ENCODE peak calls at places on chromosomes 7 and 10, in five cellular contexts. Q, Y, L, H and C are unnamed samples.

GRCh38 chr7:30717181-30717580 is 34.8 kb upstream of the INMT start:
- DNase-seq in Q (peak), Y (no peak), L (no peak), H (no peak), C (no peak)

GRCh38 chr10:72315611-72316385 is 38.9 kb downstream of the DNAJB12 start:
- DNase-seq in Q (peak), Y (peak), L (no peak), H (peak), C (no peak)

GRCh38 chr10:92640110-92640509 is 47.2 kb downstream of the KIF11 start:
- DNase-seq in Q (peak), Y (peak), L (peak), H (peak), C (peak)

GRCh38 chr10:43680035-43680434 is 31.4 kb upstream of the ZNF32 start:
- DNase-seq in Q (peak), Y (peak), L (no peak), H (peak), C (no peak)

GRCh38 chr10:114408112-114408967 is 4.0 kb upstream of the AFAP1L2 start:
- DNase-seq in Q (no peak), Y (no peak), L (no peak), H (no peak), C (no peak)

GRCh38 chr10:91909178-91909677 is at the start of gene FGFBP3:
- DNase-seq in Q (peak), Y (peak), L (no peak), H (peak), C (no peak)

GRCh38 chr7:1018334-1018695 is 26.0 kb upstream of the GPR146 start:
- DNase-seq in Q (no peak), Y (no peak), L (no peak), H (no peak), C (no peak)

GRCh38 chr7:133698127-133698526 is 429.0 kb upstream of the LRGUK start:
- DNase-seq in Q (peak), Y (peak), L (no peak), H (peak), C (no peak)

GRCh38 chr7:138745189-138745588 is 44.0 kb upstream of the SVOPL start:
- DNase-seq in Q (no peak), Y (no peak), L (no peak), H (no peak), C (no peak)

GRCh38 chr7:45924283-45924682 is 3.2 kb upstream of the IGFBP3 start:
- DNase-seq in Q (peak), Y (peak), L (peak), H (peak), C (no peak)

GRCh38 chr7:49327155-49327554 is 402.8 kb downstream of the CDC14C start:
- DNase-seq in Q (no peak), Y (no peak), L (no peak), H (no peak), C (no peak)

GRCh38 chr10:126654579-126654978 is 15.9 kb downstream of the C10orf90 start:
- DNase-seq in Q (no peak), Y (no peak), L (no peak), H (no peak), C (no peak)

GRCh38 chr10:101295266-101295665 is 58.7 kb upstream of the BTRC start:
- DNase-seq in Q (no peak), Y (no peak), L (no peak), H (no peak), C (no peak)

GRCh38 chr10:16799621-16800020 is 17.6 kb downstream of the RSU1 start:
- DNase-seq in Q (no peak), Y (no peak), L (no peak), H (no peak), C (no peak)

GRCh38 chr7:113548137-113548536 is 370.7 kb downstream of the PPP1R3A start:
- DNase-seq in Q (no peak), Y (no peak), L (peak), H (no peak), C (no peak)

GRCh38 chr10:5434017-5434753 is 21.8 kb downstream of the NET1 start:
- DNase-seq in Q (peak), Y (peak), L (no peak), H (peak), C (peak)

GRCh38 chr10:84460520-84460919 is 132.1 kb downstream of the CCSER2 start:
- DNase-seq in Q (no peak), Y (no peak), L (no peak), H (no peak), C (no peak)

GRCh38 chr7:85004402-85004801 is 182.5 kb downstream of the SEMA3D start:
- DNase-seq in Q (peak), Y (no peak), L (no peak), H (peak), C (no peak)

GRCh38 chr7:108684629-108685028 is 115.0 kb downstream of the DNAJB9 start:
- DNase-seq in Q (peak), Y (peak), L (no peak), H (no peak), C (no peak)

GRCh38 chr10:42783181-42783549 is 570 bp downstream of the BMS1 start:
- DNase-seq in Q (peak), Y (peak), L (peak), H (peak), C (no peak)

GRCh38 chr10:15123749-15124184 is 26.6 kb downstream of the RPP38 start:
- DNase-seq in Q (peak), Y (peak), L (no peak), H (peak), C (peak)

GRCh38 chr10:52390388-52390787 is 76.3 kb downstream of the DKK1 start:
- DNase-seq in Q (no peak), Y (peak), L (no peak), H (peak), C (no peak)

GRCh38 chr7:105578496-105578895 is 2.8 kb downstream of the EFCAB10 start:
- DNase-seq in Q (peak), Y (no peak), L (no peak), H (no peak), C (no peak)

GRCh38 chr7:105577251-105577650 is 4.0 kb downstream of the EFCAB10 start:
- DNase-seq in Q (no peak), Y (no peak), L (no peak), H (no peak), C (no peak)

GRCh38 chr7:105583061-105583460 is 1.8 kb upstream of the EFCAB10 start:
- DNase-seq in Q (no peak), Y (no peak), L (no peak), H (no peak), C (no peak)

GRCh38 chr7:105581066-105581811 is at the start of gene EFCAB10:
- DNase-seq in Q (peak), Y (peak), L (peak), H (peak), C (no peak)

GRCh38 chr7:105580022-105580740 is 1.1 kb downstream of the EFCAB10 start:
- DNase-seq in Q (no peak), Y (peak), L (no peak), H (peak), C (no peak)
- TF ChIP-seq CTCF in Q (no peak), Y (no peak), L (no peak), H (peak), C (no peak)

DNA sequence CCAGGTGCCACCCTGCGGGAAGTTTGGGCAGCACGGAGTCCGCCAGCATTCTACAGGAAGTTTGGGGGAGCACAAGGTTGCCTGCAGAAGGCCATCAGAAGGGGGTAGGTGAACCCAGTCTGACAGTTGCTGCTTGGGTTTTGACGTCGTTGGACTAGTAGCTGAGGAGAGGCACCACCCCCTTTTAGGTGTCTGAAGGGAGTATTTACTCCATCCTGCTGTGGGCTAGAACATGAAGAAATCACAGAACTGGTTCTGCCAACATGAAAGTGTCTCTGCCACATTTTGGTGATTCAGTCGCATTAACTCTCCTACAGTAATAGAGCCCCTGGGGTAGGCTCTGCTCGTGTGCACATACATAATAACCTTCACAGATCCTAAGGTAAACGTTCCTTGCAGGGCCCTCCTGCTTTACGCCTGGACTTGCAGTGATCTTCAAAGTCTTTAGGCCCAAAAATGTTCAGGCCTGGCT is 852 bp upstream of the TRIL start:
- DNase-seq in Q (no peak), Y (no peak), L (no peak), H (no peak), C (no peak)
- H3K4me3 ChIP-seq in Q (no peak), Y (peak), L (no peak), H (no peak), C (no peak)

GRCh38 chr10:124388823-124389612 is 29.7 kb downstream of the OAT start:
- DNase-seq in Q (peak), Y (peak), L (no peak), H (peak), C (no peak)
- TF ChIP-seq CTCF in Q (peak), Y (peak), L (peak), H (peak), C (peak)

DNA sequence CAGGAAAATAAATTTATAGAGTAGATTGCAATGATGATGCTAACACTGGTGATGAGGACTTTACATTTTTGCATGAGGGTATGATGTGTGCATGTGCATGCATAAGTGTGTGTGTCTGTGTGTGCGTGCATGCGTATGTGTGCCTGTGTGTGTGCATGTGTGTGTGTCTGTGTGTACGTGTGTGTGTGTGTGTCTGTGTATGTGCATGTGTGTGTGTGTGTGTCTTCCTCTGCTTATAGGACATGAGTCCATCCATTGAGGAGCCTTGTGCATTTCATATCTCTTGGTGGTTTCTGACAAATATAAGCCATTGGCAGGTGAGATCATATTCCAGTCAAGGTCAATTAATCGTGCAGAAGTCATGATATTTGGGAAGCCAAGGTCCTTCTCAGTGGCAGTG is 277.8 kb downstream of the LRMDA start:
- DNase-seq in Q (no peak), Y (no peak), L (no peak), H (no peak), C (no peak)
- H3K4me3 ChIP-seq in Q (no peak), Y (no peak), L (no peak), H (no peak), C (no peak)

GRCh38 chr7:81534996-81535395 is 234.9 kb downstream of the HGF start:
- DNase-seq in Q (peak), Y (peak), L (no peak), H (no peak), C (no peak)

GRCh38 chr7:81529785-81530184 is 240.1 kb downstream of the HGF start:
- DNase-seq in Q (no peak), Y (no peak), L (no peak), H (no peak), C (no peak)

DNA sequence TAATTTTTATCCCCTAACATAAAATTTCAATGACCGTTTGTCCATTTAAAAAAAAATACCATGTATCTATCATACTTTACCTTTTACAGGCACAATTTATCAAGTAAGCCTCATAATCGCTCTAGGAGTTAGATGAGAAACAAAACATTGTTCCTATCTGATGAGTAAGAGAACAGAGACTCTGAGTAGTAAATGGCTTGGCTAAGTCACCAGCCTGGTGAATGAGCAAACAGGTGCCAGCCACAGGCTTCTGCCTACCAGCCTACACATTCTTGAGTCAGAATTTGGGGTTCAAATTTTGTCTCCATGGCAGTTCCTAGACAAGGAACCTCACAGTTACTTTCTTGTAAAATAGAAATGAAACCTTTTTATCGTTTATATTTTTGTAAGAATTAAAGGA is 235.4 kb downstream of the HGF start:
- DNase-seq in Q (peak), Y (peak), L (no peak), H (no peak), C (no peak)
- TF ChIP-seq CTCF in Q (no peak), Y (no peak), L (no peak), H (no peak), C (no peak)

GRCh38 chr7:127252736-127253288 is at the start of gene GRM8:
- DNase-seq in Q (peak), Y (peak), L (no peak), H (peak), C (no peak)

GRCh38 chr7:127252380-127252718 is 392 bp downstream of the GRM8 start:
- DNase-seq in Q (no peak), Y (no peak), L (no peak), H (no peak), C (no peak)

GRCh38 chr7:127256326-127256725 is 3.6 kb upstream of the GRM8 start:
- DNase-seq in Q (no peak), Y (no peak), L (no peak), H (no peak), C (no peak)

GRCh38 chr7:127253289-127254162 is 785 bp upstream of the GRM8 start:
- DNase-seq in Q (peak), Y (peak), L (no peak), H (peak), C (peak)

GRCh38 chr7:127254163-127254684 is 1.5 kb upstream of the GRM8 start:
- DNase-seq in Q (no peak), Y (no peak), L (no peak), H (no peak), C (no peak)
- H3K4me3 ChIP-seq in Q (no peak), Y (no peak), L (peak), H (no peak), C (no peak)